ENCODE peak calls at places on chromosomes 13 and 19, in six cellular contexts. O is fibroblast of mammary gland; Y is GM13976; D is iPS-NIHi11; V is CD8-positive, alpha-beta T cell; P is NCI-H2081. T is an unnamed sample.

GRCh38 chr13:113920606-113921306 is 53.1 kb downstream of the C13orf46 start:
- DNase-seq in O (no peak), Y (no peak), D (no peak), V (no peak), P (no peak), T (no peak)

GRCh38 chr13:62293081-62293480 is 877.4 kb upstream of the PCDH20 start:
- DNase-seq in O (peak; percentile 58), Y (no peak), D (no peak), V (no peak), P (no peak), T (peak; percentile 12)

GRCh38 chr13:39531646-39532045 is 71.3 kb downstream of the LHFPL6 start:
- DNase-seq in O (peak; percentile 63), Y (no peak), D (no peak), V (no peak), P (no peak), T (peak; percentile 47)

GRCh38 chr19:38519988-38520387 is 86.5 kb downstream of the RYR1 start:
- DNase-seq in O (no peak), Y (no peak), D (no peak), V (no peak), P (no peak), T (no peak)

GRCh38 chr19:10653732-10654609 is at the start of gene ILF3:
- DNase-seq in O (peak; percentile 100), Y (peak; percentile 98), D (peak; percentile 89), V (peak; percentile 100), P (peak; percentile 100), T (peak; percentile 100)

GRCh38 chr13:40508112-40508511 is 158.3 kb downstream of the FOXO1 start:
- DNase-seq in O (peak; percentile 72), Y (no peak), D (no peak), V (no peak), P (no peak), T (peak; percentile 42)

GRCh38 chr19:2274937-2275535 is 6.9 kb downstream of the PEAK3 start:
- DNase-seq in O (peak; percentile 76), Y (peak; percentile 68), D (peak; percentile 78), V (peak; percentile 55), P (peak; percentile 63), T (peak; percentile 63)

GRCh38 chr13:24348385-24348784 is 39.0 kb downstream of the C1QTNF9 start:
- DNase-seq in O (no peak), Y (no peak), D (no peak), V (no peak), P (no peak), T (no peak)

GRCh38 chr19:42683917-42684513 is 56.3 kb downstream of the PSG3 start:
- DNase-seq in O (peak; percentile 39), Y (no peak), D (peak; percentile 29), V (peak; percentile 7), P (no peak), T (peak; percentile 35)